ENCODE peak calls at places on chromosomes 13 and 19, in seven cellular contexts. W, Z, K, U, R, M and H are unnamed samples.
A peak's percentile ranks its signal among the peaks of the same experiment; 100 is the strongest.

GRCh38 chr19:13850910-13851753 is 25.8 kb upstream of the NANOS3 start:
- DNase-seq in W (no peak), Z (peak; percentile 80), K (peak; percentile 95), U (no peak), R (peak; percentile 85), M (no peak), H (peak; percentile 99)

GRCh38 chr13:89923731-89924130 is 1423.8 kb upstream of the MIR17HG start:
- DNase-seq in W (no peak), Z (no peak), K (peak; percentile 3), U (no peak), R (no peak), M (no peak), H (peak; percentile 31)

GRCh38 chr13:26971990-26972888 is 199.4 kb downstream of the USP12 start:
- DNase-seq in W (no peak), Z (peak; percentile 6), K (peak; percentile 12), U (peak; percentile 48), R (no peak), M (peak; percentile 66), H (peak; percentile 58)

GRCh38 chr13:20369886-20370361 is 137.8 kb upstream of the GJB6 start:
- DNase-seq in W (no peak), Z (no peak), K (no peak), U (peak; percentile 92), R (no peak), M (no peak), H (no peak)

GRCh38 chr13:85970727-85971126 is 171.5 kb upstream of the SLITRK6 start:
- DNase-seq in W (no peak), Z (no peak), K (no peak), U (no peak), R (no peak), M (no peak), H (no peak)

GRCh38 chr13:25175431-25175830 is 3.3 kb upstream of the AMER2 start:
- DNase-seq in W (no peak), Z (no peak), K (no peak), U (no peak), R (no peak), M (no peak), H (no peak)

GRCh38 chr13:84126671-84127171 is 244.4 kb upstream of the SLITRK1 start:
- DNase-seq in W (no peak), Z (no peak), K (peak; percentile 25), U (peak; percentile 11), R (peak; percentile 14), M (peak; percentile 55), H (peak; percentile 32)

GRCh38 chr13:23159205-23159586 is 21.6 kb upstream of the SGCG start:
- DNase-seq in W (no peak), Z (no peak), K (no peak), U (peak; percentile 18), R (no peak), M (no peak), H (no peak)

GRCh38 chr13:46520188-46520587 is 32.8 kb upstream of the LRCH1 start:
- DNase-seq in W (no peak), Z (no peak), K (no peak), U (no peak), R (no peak), M (no peak), H (no peak)

GRCh38 chr19:7851623-7852500 is 21.8 kb downstream of the EVI5L start:
- DNase-seq in W (no peak), Z (no peak), K (no peak), U (no peak), R (no peak), M (no peak), H (no peak)

GRCh38 chr13:112124100-112124499 is 57.2 kb downstream of the SOX1 start:
- DNase-seq in W (no peak), Z (no peak), K (no peak), U (no peak), R (no peak), M (peak; percentile 6), H (no peak)

GRCh38 chr13:51801631-51802099 is 2.3 kb downstream of the DHRS12 start:
- DNase-seq in W (no peak), Z (no peak), K (peak; percentile 10), U (no peak), R (peak; percentile 88), M (no peak), H (no peak)

GRCh38 chr13:31124225-31124624 is 37.5 kb downstream of the HSPH1 start:
- DNase-seq in W (no peak), Z (no peak), K (no peak), U (no peak), R (no peak), M (no peak), H (no peak)

GRCh38 chr13:97068146-97068545 is 73.9 kb upstream of the OXGR1 start:
- DNase-seq in W (no peak), Z (no peak), K (no peak), U (no peak), R (no peak), M (peak; percentile 58), H (no peak)

GRCh38 chr13:102597029-102598015 is 536 bp downstream of the TPP2 start:
- DNase-seq in W (no peak), Z (no peak), K (peak; percentile 37), U (peak; percentile 41), R (peak; percentile 42), M (no peak), H (peak; percentile 34)

GRCh38 chr13:51910508-51910907 is 48.7 kb downstream of the CCDC70 start:
- DNase-seq in W (no peak), Z (no peak), K (no peak), U (no peak), R (no peak), M (no peak), H (no peak)

GRCh38 chr13:52846567-52847321 is 1.7 kb downstream of the PCDH8 start:
- DNase-seq in W (no peak), Z (no peak), K (no peak), U (peak; percentile 69), R (peak; percentile 75), M (no peak), H (no peak)

GRCh38 chr19:39038098-39038497 is 5.7 kb upstream of the FBXO27 start:
- DNase-seq in W (no peak), Z (no peak), K (peak; percentile 68), U (no peak), R (no peak), M (no peak), H (peak; percentile 36)